ENCODE peak calls at places on chromosome 12, in six cellular contexts. One of them, this sample, is unnamed.

GRCh38 chr12:45732250-45732649 is 2.7 kb downstream of the ARID2 start:
- DNase-seq in lower lobe of right lung: no peak
- DNase-seq in HL-60: no peak
- DNase-seq in AG04450: no peak
- DNase-seq in HCT116: no peak
- DNase-seq in HFFc6: no peak
- DNase-seq in this sample: no peak

GRCh38 chr12:116150001-116150400 is 127.5 kb downstream of the MED13L start:
- DNase-seq in lower lobe of right lung: no peak
- DNase-seq in HL-60: no peak
- DNase-seq in AG04450: no peak
- DNase-seq in HCT116: no peak
- DNase-seq in HFFc6: no peak
- DNase-seq in this sample: no peak

GRCh38 chr12:95623554-95624170 is 72.4 kb upstream of the USP44 start:
- DNase-seq in lower lobe of right lung: peak
- DNase-seq in HL-60: no peak
- DNase-seq in AG04450: peak
- DNase-seq in HCT116: peak
- DNase-seq in HFFc6: peak
- DNase-seq in this sample: no peak

GRCh38 chr12:26744697-26745440 is 88.1 kb downstream of the ITPR2 start:
- DNase-seq in lower lobe of right lung: no peak
- DNase-seq in HL-60: no peak
- DNase-seq in AG04450: no peak
- DNase-seq in HCT116: no peak
- DNase-seq in HFFc6: no peak
- DNase-seq in this sample: no peak

GRCh38 chr12:132560831-132561783 is 49.3 kb downstream of the LRCOL1 start:
- DNase-seq in lower lobe of right lung: peak
- DNase-seq in HL-60: peak
- DNase-seq in AG04450: peak
- DNase-seq in HCT116: peak
- DNase-seq in HFFc6: no peak
- DNase-seq in this sample: peak

GRCh38 chr12:71536939-71537622 is 97.5 kb downstream of the LGR5 start:
- DNase-seq in lower lobe of right lung: no peak
- DNase-seq in HL-60: no peak
- DNase-seq in AG04450: no peak
- DNase-seq in HCT116: no peak
- DNase-seq in HFFc6: no peak
- DNase-seq in this sample: no peak

GRCh38 chr12:46981627-46982026 is 97.8 kb upstream of the PCED1B start:
- DNase-seq in lower lobe of right lung: no peak
- DNase-seq in HL-60: no peak
- DNase-seq in AG04450: no peak
- DNase-seq in HCT116: no peak
- DNase-seq in HFFc6: peak
- DNase-seq in this sample: no peak

GRCh38 chr12:130860311-130860710 is 11.6 kb upstream of the RAN start:
- DNase-seq in lower lobe of right lung: no peak
- DNase-seq in HL-60: no peak
- DNase-seq in AG04450: no peak
- DNase-seq in HCT116: no peak
- DNase-seq in HFFc6: no peak
- DNase-seq in this sample: no peak

GRCh38 chr12:24821691-24822090 is 127.2 kb downstream of the BCAT1 start:
- DNase-seq in lower lobe of right lung: no peak
- DNase-seq in HL-60: no peak
- DNase-seq in AG04450: no peak
- DNase-seq in HCT116: no peak
- DNase-seq in HFFc6: peak
- DNase-seq in this sample: no peak

GRCh38 chr12:20492251-20492728 is 124.0 kb downstream of the PDE3A start:
- DNase-seq in lower lobe of right lung: no peak
- DNase-seq in HL-60: peak
- DNase-seq in AG04450: no peak
- DNase-seq in HCT116: peak
- DNase-seq in HFFc6: peak
- DNase-seq in this sample: no peak

GRCh38 chr12:116236986-116237385 is 40.5 kb downstream of the MED13L start:
- DNase-seq in lower lobe of right lung: no peak
- DNase-seq in HL-60: no peak
- DNase-seq in AG04450: no peak
- DNase-seq in HCT116: no peak
- DNase-seq in HFFc6: no peak
- DNase-seq in this sample: no peak

GRCh38 chr12:47651368-47652254 is 54.2 kb downstream of the RPAP3 start:
- DNase-seq in lower lobe of right lung: peak
- DNase-seq in HL-60: peak
- DNase-seq in AG04450: peak
- DNase-seq in HCT116: peak
- DNase-seq in HFFc6: peak
- DNase-seq in this sample: no peak

GRCh38 chr12:110582286-110583136 is 607 bp downstream of the PPTC7 start:
- DNase-seq in lower lobe of right lung: peak
- DNase-seq in HL-60: peak
- DNase-seq in AG04450: no peak
- DNase-seq in HCT116: no peak
- DNase-seq in HFFc6: peak
- DNase-seq in this sample: peak

GRCh38 chr12:95169368-95169767 is 47.9 kb downstream of the FGD6 start:
- DNase-seq in lower lobe of right lung: no peak
- DNase-seq in HL-60: no peak
- DNase-seq in AG04450: peak
- DNase-seq in HCT116: peak
- DNase-seq in HFFc6: peak
- DNase-seq in this sample: no peak

GRCh38 chr12:46514886-46515285 is 142.3 kb upstream of the SLC38A2 start:
- DNase-seq in lower lobe of right lung: no peak
- DNase-seq in HL-60: no peak
- DNase-seq in AG04450: no peak
- DNase-seq in HCT116: no peak
- DNase-seq in HFFc6: no peak
- DNase-seq in this sample: no peak

GRCh38 chr12:95326450-95326849 is 108.8 kb downstream of the VEZT start:
- DNase-seq in lower lobe of right lung: no peak
- DNase-seq in HL-60: no peak
- DNase-seq in AG04450: no peak
- DNase-seq in HCT116: no peak
- DNase-seq in HFFc6: no peak
- DNase-seq in this sample: no peak

GRCh38 chr12:78804262-78804661 is 60.3 kb upstream of the SYT1 start:
- DNase-seq in lower lobe of right lung: peak
- DNase-seq in HL-60: no peak
- DNase-seq in AG04450: no peak
- DNase-seq in HCT116: no peak
- DNase-seq in HFFc6: no peak
- DNase-seq in this sample: no peak

GRCh38 chr12:46717848-46718247 is 107.9 kb downstream of the SLC38A4 start:
- DNase-seq in lower lobe of right lung: no peak
- DNase-seq in HL-60: no peak
- DNase-seq in AG04450: no peak
- DNase-seq in HCT116: no peak
- DNase-seq in HFFc6: no peak
- DNase-seq in this sample: no peak

GRCh38 chr12:974281-974862 is 16.7 kb upstream of the ERC1 start:
- DNase-seq in lower lobe of right lung: no peak
- DNase-seq in HL-60: no peak
- DNase-seq in AG04450: no peak
- DNase-seq in HCT116: no peak
- DNase-seq in HFFc6: no peak
- DNase-seq in this sample: no peak

GRCh38 chr12:55797068-55797467 is 20.5 kb downstream of the SARNP start:
- DNase-seq in lower lobe of right lung: no peak
- DNase-seq in HL-60: no peak
- DNase-seq in AG04450: no peak
- DNase-seq in HCT116: peak
- DNase-seq in HFFc6: peak
- DNase-seq in this sample: no peak

GRCh38 chr12:127295630-127296029 is 971.3 kb upstream of the TMEM132C start:
- DNase-seq in lower lobe of right lung: no peak
- DNase-seq in HL-60: no peak
- DNase-seq in AG04450: no peak
- DNase-seq in HCT116: no peak
- DNase-seq in HFFc6: no peak
- DNase-seq in this sample: no peak

GRCh38 chr12:126747530-126748149 is 1519.3 kb upstream of the TMEM132C start:
- DNase-seq in lower lobe of right lung: peak
- DNase-seq in HL-60: peak
- DNase-seq in AG04450: no peak
- DNase-seq in HCT116: peak
- DNase-seq in HFFc6: peak
- DNase-seq in this sample: peak

GRCh38 chr12:23014749-23015148 is 389.8 kb downstream of the ETNK1 start:
- DNase-seq in lower lobe of right lung: no peak
- DNase-seq in HL-60: no peak
- DNase-seq in AG04450: no peak
- DNase-seq in HCT116: no peak
- DNase-seq in HFFc6: no peak
- DNase-seq in this sample: no peak
- TF ChIP-seq CTCF in lower lobe of right lung: no peak
- TF ChIP-seq CTCF in HL-60: no peak
- TF ChIP-seq CTCF in AG04450: peak
- TF ChIP-seq CTCF in HCT116: no peak
- TF ChIP-seq CTCF in HFFc6: no peak
- TF ChIP-seq CTCF in this sample: no peak

GRCh38 chr12:15528666-15529065 is 206.4 kb downstream of the PTPRO start:
- DNase-seq in lower lobe of right lung: no peak
- DNase-seq in HL-60: no peak
- DNase-seq in AG04450: no peak
- DNase-seq in HCT116: no peak
- DNase-seq in HFFc6: no peak
- DNase-seq in this sample: no peak

GRCh38 chr12:15525414-15525813 is 203.1 kb downstream of the PTPRO start:
- DNase-seq in lower lobe of right lung: no peak
- DNase-seq in HL-60: no peak
- DNase-seq in AG04450: no peak
- DNase-seq in HCT116: no peak
- DNase-seq in HFFc6: no peak
- DNase-seq in this sample: no peak

GRCh38 chr12:15530361-15530760 is 208.1 kb downstream of the PTPRO start:
- DNase-seq in lower lobe of right lung: no peak
- DNase-seq in HL-60: no peak
- DNase-seq in AG04450: no peak
- DNase-seq in HCT116: no peak
- DNase-seq in HFFc6: no peak
- DNase-seq in this sample: no peak

GRCh38 chr12:15526033-15526432 is 203.7 kb downstream of the PTPRO start:
- DNase-seq in lower lobe of right lung: no peak
- DNase-seq in HL-60: peak
- DNase-seq in AG04450: no peak
- DNase-seq in HCT116: peak
- DNase-seq in HFFc6: no peak
- DNase-seq in this sample: no peak

GRCh38 chr12:15527201-15527782 is 205.0 kb downstream of the PTPRO start:
- DNase-seq in lower lobe of right lung: peak
- DNase-seq in HL-60: no peak
- DNase-seq in AG04450: no peak
- DNase-seq in HCT116: peak
- DNase-seq in HFFc6: peak
- DNase-seq in this sample: no peak
- TF ChIP-seq CTCF in lower lobe of right lung: no peak
- TF ChIP-seq CTCF in HL-60: no peak
- TF ChIP-seq CTCF in AG04450: peak
- TF ChIP-seq CTCF in HCT116: peak
- TF ChIP-seq CTCF in HFFc6: peak
- TF ChIP-seq CTCF in this sample: no peak

GRCh38 chr12:5874514-5874913 is 70.5 kb downstream of the ANO2 start:
- DNase-seq in lower lobe of right lung: no peak
- DNase-seq in HL-60: no peak
- DNase-seq in AG04450: no peak
- DNase-seq in HCT116: no peak
- DNase-seq in HFFc6: no peak
- DNase-seq in this sample: no peak

GRCh38 chr12:5873341-5873919 is 71.6 kb downstream of the ANO2 start:
- DNase-seq in lower lobe of right lung: no peak
- DNase-seq in HL-60: no peak
- DNase-seq in AG04450: no peak
- DNase-seq in HCT116: no peak
- DNase-seq in HFFc6: no peak
- DNase-seq in this sample: no peak

GRCh38 chr12:5870183-5870582 is 74.9 kb downstream of the ANO2 start:
- DNase-seq in lower lobe of right lung: no peak
- DNase-seq in HL-60: no peak
- DNase-seq in AG04450: no peak
- DNase-seq in HCT116: no peak
- DNase-seq in HFFc6: no peak
- DNase-seq in this sample: no peak

GRCh38 chr12:5871741-5872140 is 73.3 kb downstream of the ANO2 start:
- DNase-seq in lower lobe of right lung: no peak
- DNase-seq in HL-60: no peak
- DNase-seq in AG04450: no peak
- DNase-seq in HCT116: no peak
- DNase-seq in HFFc6: no peak
- DNase-seq in this sample: no peak

GRCh38 chr12:5872745-5873144 is 72.3 kb downstream of the ANO2 start:
- DNase-seq in lower lobe of right lung: no peak
- DNase-seq in HL-60: no peak
- DNase-seq in AG04450: no peak
- DNase-seq in HCT116: peak
- DNase-seq in HFFc6: peak
- DNase-seq in this sample: no peak
- TF ChIP-seq CTCF in lower lobe of right lung: no peak
- TF ChIP-seq CTCF in HL-60: no peak
- TF ChIP-seq CTCF in AG04450: peak
- TF ChIP-seq CTCF in HCT116: peak
- TF ChIP-seq CTCF in HFFc6: peak
- TF ChIP-seq CTCF in this sample: no peak

GRCh38 chr12:93060071-93060665 is 131.1 kb upstream of the EEA1 start:
- DNase-seq in lower lobe of right lung: no peak
- DNase-seq in HL-60: no peak
- DNase-seq in AG04450: no peak
- DNase-seq in HCT116: no peak
- DNase-seq in HFFc6: no peak
- DNase-seq in this sample: no peak
- TF ChIP-seq CTCF in lower lobe of right lung: no peak
- TF ChIP-seq CTCF in HL-60: no peak
- TF ChIP-seq CTCF in AG04450: no peak
- TF ChIP-seq CTCF in HCT116: no peak
- TF ChIP-seq CTCF in HFFc6: no peak
- TF ChIP-seq CTCF in this sample: no peak

GRCh38 chr12:105504286-105504685 is 173.8 kb downstream of the C12orf75 start:
- DNase-seq in lower lobe of right lung: no peak
- DNase-seq in HL-60: no peak
- DNase-seq in AG04450: no peak
- DNase-seq in HCT116: no peak
- DNase-seq in HFFc6: no peak
- DNase-seq in this sample: no peak
- TF ChIP-seq CTCF in lower lobe of right lung: no peak
- TF ChIP-seq CTCF in HL-60: no peak
- TF ChIP-seq CTCF in AG04450: peak
- TF ChIP-seq CTCF in HCT116: no peak
- TF ChIP-seq CTCF in HFFc6: peak
- TF ChIP-seq CTCF in this sample: no peak

GRCh38 chr12:119642986-119643385 is 24.9 kb upstream of the PRKAB1 start:
- DNase-seq in lower lobe of right lung: no peak
- DNase-seq in HL-60: no peak
- DNase-seq in AG04450: no peak
- DNase-seq in HCT116: no peak
- DNase-seq in HFFc6: no peak
- DNase-seq in this sample: no peak
- TF ChIP-seq CTCF in lower lobe of right lung: peak
- TF ChIP-seq CTCF in HL-60: no peak
- TF ChIP-seq CTCF in AG04450: peak
- TF ChIP-seq CTCF in HCT116: peak
- TF ChIP-seq CTCF in HFFc6: peak
- TF ChIP-seq CTCF in this sample: no peak